ENCODE peak calls at places on chromosomes 12 and 14, in ten cellular contexts. G, X, N, Y, I, O, A, F, H and K are unnamed samples.

GRCh38 chr12:121804417-121805111 is 755 bp downstream of the SETD1B start:
- DNase-seq in G (peak), X (no peak), N (no peak), Y (peak), I (no peak), O (peak), A (peak), F (no peak), H (peak), K (no peak)

GRCh38 chr12:124744659-124745467 is 118.8 kb downstream of the SCARB1 start:
- DNase-seq in G (no peak), X (no peak), N (no peak), Y (peak), I (peak), O (peak), A (peak), F (no peak), H (peak), K (no peak)

GRCh38 chr12:45462506-45462905 is 246.6 kb downstream of the ANO6 start:
- DNase-seq in G (no peak), X (no peak), N (no peak), Y (no peak), I (no peak), O (no peak), A (no peak), F (no peak), H (no peak), K (no peak)

GRCh38 chr12:79344855-79345840 is 345.6 kb downstream of the PAWR start:
- DNase-seq in G (no peak), X (no peak), N (peak), Y (peak), I (peak), O (peak), A (peak), F (no peak), H (peak), K (peak)

GRCh38 chr14:99595034-99595433 is 9.0 kb downstream of the CCDC85C start:
- DNase-seq in G (no peak), X (no peak), N (no peak), Y (no peak), I (no peak), O (no peak), A (no peak), F (no peak), H (peak), K (no peak)

GRCh38 chr14:70188292-70188607 is 501 bp downstream of the SLC8A3 start:
- DNase-seq in G (no peak), X (no peak), N (no peak), Y (peak), I (peak), O (no peak), A (peak), F (no peak), H (peak), K (no peak)

GRCh38 chr14:77638738-77639137 is 22.3 kb upstream of the SPTLC2 start:
- DNase-seq in G (no peak), X (no peak), N (no peak), Y (peak), I (peak), O (peak), A (peak), F (no peak), H (no peak), K (no peak)

GRCh38 chr14:65012353-65012752 is 25.7 kb downstream of the FNTB start:
- DNase-seq in G (no peak), X (no peak), N (no peak), Y (no peak), I (no peak), O (no peak), A (no peak), F (no peak), H (no peak), K (no peak)

GRCh38 chr14:102795060-102795925 is 18.0 kb downstream of the TRAF3 start:
- DNase-seq in G (peak), X (no peak), N (no peak), Y (peak), I (peak), O (peak), A (peak), F (no peak), H (no peak), K (no peak)

GRCh38 chr14:96592591-96593388 is 90.6 kb downstream of the PAPOLA start:
- DNase-seq in G (no peak), X (no peak), N (no peak), Y (peak), I (peak), O (peak), A (peak), F (peak), H (peak), K (no peak)

GRCh38 chr12:79690606-79691298 is at the start of gene PAWR:
- DNase-seq in G (peak), X (no peak), N (peak), Y (peak), I (peak), O (peak), A (peak), F (no peak), H (peak), K (peak)

GRCh38 chr12:16012086-16012485 is 101.0 kb downstream of the DERA start:
- DNase-seq in G (no peak), X (no peak), N (no peak), Y (peak), I (peak), O (peak), A (no peak), F (no peak), H (no peak), K (no peak)

GRCh38 chr12:8948711-8949524 is 527 bp downstream of the M6PR start:
- DNase-seq in G (no peak), X (no peak), N (no peak), Y (peak), I (peak), O (peak), A (peak), F (no peak), H (no peak), K (no peak)

GRCh38 chr12:116066381-116067230 is 210.9 kb downstream of the MED13L start:
- DNase-seq in G (no peak), X (no peak), N (peak), Y (peak), I (peak), O (peak), A (peak), F (peak), H (peak), K (no peak)